ENCODE peak calls at places on chromosomes 3 and 15, in ten cellular contexts. One of them, this sample, is unnamed.

GRCh38 chr3:59608356-59608755 is 558.5 kb upstream of the CFAP20DC start:
- DNase-seq in CD8-positive, alpha-beta memory T cell: no peak
- DNase-seq in ovary: no peak
- DNase-seq in CD4-positive, alpha-beta memory T cell: no peak
- DNase-seq in GM04503: no peak
- DNase-seq in GM12865: no peak
- DNase-seq in COR-L47: peak; percentile 88
- DNase-seq in stimulated activated CD8-positive, alpha-beta memory T cell treated with anti-CD3 and anti-CD28 coated beads, Interleukin-2, amount 100 ng/mL, for 48 hours: no peak
- DNase-seq in fibroblast of mammary gland: no peak
- DNase-seq in mesothelial cell of epicardium: no peak
- DNase-seq in this sample: no peak

GRCh38 chr3:14424711-14425573 is 22.5 kb downstream of the SLC6A6 start:
- DNase-seq in CD8-positive, alpha-beta memory T cell: peak; percentile 76
- DNase-seq in ovary: no peak
- DNase-seq in CD4-positive, alpha-beta memory T cell: peak; percentile 44
- DNase-seq in GM04503: no peak
- DNase-seq in GM12865: peak; percentile 43
- DNase-seq in COR-L47: no peak
- DNase-seq in stimulated activated CD8-positive, alpha-beta memory T cell treated with anti-CD3 and anti-CD28 coated beads, Interleukin-2, amount 100 ng/mL, for 48 hours: no peak
- DNase-seq in fibroblast of mammary gland: no peak
- DNase-seq in mesothelial cell of epicardium: no peak
- DNase-seq in this sample: no peak

GRCh38 chr15:32909431-32909830 is 191.6 kb downstream of the GREM1 start:
- DNase-seq in CD8-positive, alpha-beta memory T cell: no peak
- DNase-seq in ovary: no peak
- DNase-seq in CD4-positive, alpha-beta memory T cell: no peak
- DNase-seq in GM04503: no peak
- DNase-seq in GM12865: peak; percentile 48
- DNase-seq in COR-L47: no peak
- DNase-seq in stimulated activated CD8-positive, alpha-beta memory T cell treated with anti-CD3 and anti-CD28 coated beads, Interleukin-2, amount 100 ng/mL, for 48 hours: no peak
- DNase-seq in fibroblast of mammary gland: peak; percentile 60
- DNase-seq in mesothelial cell of epicardium: no peak
- DNase-seq in this sample: no peak

GRCh38 chr3:126435456-126436315 is 40.0 kb downstream of the ZXDC start:
- DNase-seq in CD8-positive, alpha-beta memory T cell: no peak
- DNase-seq in ovary: no peak
- DNase-seq in CD4-positive, alpha-beta memory T cell: no peak
- DNase-seq in GM04503: no peak
- DNase-seq in GM12865: no peak
- DNase-seq in COR-L47: no peak
- DNase-seq in stimulated activated CD8-positive, alpha-beta memory T cell treated with anti-CD3 and anti-CD28 coated beads, Interleukin-2, amount 100 ng/mL, for 48 hours: no peak
- DNase-seq in fibroblast of mammary gland: no peak
- DNase-seq in mesothelial cell of epicardium: peak; percentile 7
- DNase-seq in this sample: peak; percentile 84

GRCh38 chr3:190424478-190425439 is 24.9 kb downstream of the TMEM207 start:
- DNase-seq in CD8-positive, alpha-beta memory T cell: peak; percentile 44
- DNase-seq in ovary: peak; percentile 64
- DNase-seq in CD4-positive, alpha-beta memory T cell: peak; percentile 31
- DNase-seq in GM04503: no peak
- DNase-seq in GM12865: peak; percentile 82
- DNase-seq in COR-L47: peak; percentile 63
- DNase-seq in stimulated activated CD8-positive, alpha-beta memory T cell treated with anti-CD3 and anti-CD28 coated beads, Interleukin-2, amount 100 ng/mL, for 48 hours: peak; percentile 9
- DNase-seq in fibroblast of mammary gland: peak; percentile 82
- DNase-seq in mesothelial cell of epicardium: no peak
- DNase-seq in this sample: no peak

GRCh38 chr3:98269846-98270245 is 5.8 kb downstream of the OR5H6 start:
- DNase-seq in CD8-positive, alpha-beta memory T cell: no peak
- DNase-seq in ovary: no peak
- DNase-seq in CD4-positive, alpha-beta memory T cell: no peak
- DNase-seq in GM04503: no peak
- DNase-seq in GM12865: no peak
- DNase-seq in COR-L47: no peak
- DNase-seq in stimulated activated CD8-positive, alpha-beta memory T cell treated with anti-CD3 and anti-CD28 coated beads, Interleukin-2, amount 100 ng/mL, for 48 hours: no peak
- DNase-seq in fibroblast of mammary gland: no peak
- DNase-seq in mesothelial cell of epicardium: no peak
- DNase-seq in this sample: no peak

GRCh38 chr15:44492672-44493071 is 44.3 kb upstream of the EIF3J start:
- DNase-seq in CD8-positive, alpha-beta memory T cell: no peak
- DNase-seq in ovary: no peak
- DNase-seq in CD4-positive, alpha-beta memory T cell: no peak
- DNase-seq in GM04503: no peak
- DNase-seq in GM12865: no peak
- DNase-seq in COR-L47: no peak
- DNase-seq in stimulated activated CD8-positive, alpha-beta memory T cell treated with anti-CD3 and anti-CD28 coated beads, Interleukin-2, amount 100 ng/mL, for 48 hours: no peak
- DNase-seq in fibroblast of mammary gland: no peak
- DNase-seq in mesothelial cell of epicardium: no peak
- DNase-seq in this sample: no peak

GRCh38 chr3:174937488-174937887 is 78.4 kb downstream of the NAALADL2 start:
- DNase-seq in CD8-positive, alpha-beta memory T cell: no peak
- DNase-seq in ovary: no peak
- DNase-seq in CD4-positive, alpha-beta memory T cell: no peak
- DNase-seq in GM04503: no peak
- DNase-seq in GM12865: no peak
- DNase-seq in COR-L47: no peak
- DNase-seq in stimulated activated CD8-positive, alpha-beta memory T cell treated with anti-CD3 and anti-CD28 coated beads, Interleukin-2, amount 100 ng/mL, for 48 hours: no peak
- DNase-seq in fibroblast of mammary gland: peak; percentile 70
- DNase-seq in mesothelial cell of epicardium: no peak
- DNase-seq in this sample: no peak

GRCh38 chr15:38814891-38815290 is 250.3 kb upstream of the RASGRP1 start:
- DNase-seq in CD8-positive, alpha-beta memory T cell: no peak
- DNase-seq in ovary: no peak
- DNase-seq in CD4-positive, alpha-beta memory T cell: no peak
- DNase-seq in GM04503: no peak
- DNase-seq in GM12865: no peak
- DNase-seq in COR-L47: no peak
- DNase-seq in stimulated activated CD8-positive, alpha-beta memory T cell treated with anti-CD3 and anti-CD28 coated beads, Interleukin-2, amount 100 ng/mL, for 48 hours: no peak
- DNase-seq in fibroblast of mammary gland: no peak
- DNase-seq in mesothelial cell of epicardium: no peak
- DNase-seq in this sample: no peak

GRCh38 chr3:64686446-64686908 is 1.3 kb downstream of the ADAMTS9 start:
- DNase-seq in CD8-positive, alpha-beta memory T cell: no peak
- DNase-seq in ovary: no peak
- DNase-seq in CD4-positive, alpha-beta memory T cell: no peak
- DNase-seq in GM04503: no peak
- DNase-seq in GM12865: no peak
- DNase-seq in COR-L47: no peak
- DNase-seq in stimulated activated CD8-positive, alpha-beta memory T cell treated with anti-CD3 and anti-CD28 coated beads, Interleukin-2, amount 100 ng/mL, for 48 hours: no peak
- DNase-seq in fibroblast of mammary gland: peak; percentile 64
- DNase-seq in mesothelial cell of epicardium: no peak
- DNase-seq in this sample: no peak

GRCh38 chr15:45773149-45773548 is 138.3 kb downstream of the SQOR start:
- DNase-seq in CD8-positive, alpha-beta memory T cell: no peak
- DNase-seq in ovary: no peak
- DNase-seq in CD4-positive, alpha-beta memory T cell: no peak
- DNase-seq in GM04503: no peak
- DNase-seq in GM12865: no peak
- DNase-seq in COR-L47: no peak
- DNase-seq in stimulated activated CD8-positive, alpha-beta memory T cell treated with anti-CD3 and anti-CD28 coated beads, Interleukin-2, amount 100 ng/mL, for 48 hours: no peak
- DNase-seq in fibroblast of mammary gland: no peak
- DNase-seq in mesothelial cell of epicardium: no peak
- DNase-seq in this sample: no peak

GRCh38 chr3:54670269-54671000 is 257.4 kb downstream of the LRTM1 start:
- DNase-seq in CD8-positive, alpha-beta memory T cell: no peak
- DNase-seq in ovary: no peak
- DNase-seq in CD4-positive, alpha-beta memory T cell: no peak
- DNase-seq in GM04503: no peak
- DNase-seq in GM12865: no peak
- DNase-seq in COR-L47: no peak
- DNase-seq in stimulated activated CD8-positive, alpha-beta memory T cell treated with anti-CD3 and anti-CD28 coated beads, Interleukin-2, amount 100 ng/mL, for 48 hours: no peak
- DNase-seq in fibroblast of mammary gland: no peak
- DNase-seq in mesothelial cell of epicardium: no peak
- DNase-seq in this sample: no peak

GRCh38 chr15:43346305-43346704 is 15.9 kb upstream of the LCMT2 start:
- DNase-seq in CD8-positive, alpha-beta memory T cell: no peak
- DNase-seq in ovary: no peak
- DNase-seq in CD4-positive, alpha-beta memory T cell: no peak
- DNase-seq in GM04503: no peak
- DNase-seq in GM12865: no peak
- DNase-seq in COR-L47: no peak
- DNase-seq in stimulated activated CD8-positive, alpha-beta memory T cell treated with anti-CD3 and anti-CD28 coated beads, Interleukin-2, amount 100 ng/mL, for 48 hours: no peak
- DNase-seq in fibroblast of mammary gland: no peak
- DNase-seq in mesothelial cell of epicardium: no peak
- DNase-seq in this sample: no peak

GRCh38 chr3:185424435-185424834 is 61.5 kb downstream of the MAP3K13 start:
- DNase-seq in CD8-positive, alpha-beta memory T cell: no peak
- DNase-seq in ovary: no peak
- DNase-seq in CD4-positive, alpha-beta memory T cell: no peak
- DNase-seq in GM04503: no peak
- DNase-seq in GM12865: no peak
- DNase-seq in COR-L47: no peak
- DNase-seq in stimulated activated CD8-positive, alpha-beta memory T cell treated with anti-CD3 and anti-CD28 coated beads, Interleukin-2, amount 100 ng/mL, for 48 hours: no peak
- DNase-seq in fibroblast of mammary gland: no peak
- DNase-seq in mesothelial cell of epicardium: no peak
- DNase-seq in this sample: no peak

GRCh38 chr3:27378331-27378730 is 9.1 kb upstream of the NEK10 start:
- DNase-seq in CD8-positive, alpha-beta memory T cell: no peak
- DNase-seq in ovary: no peak
- DNase-seq in CD4-positive, alpha-beta memory T cell: no peak
- DNase-seq in GM04503: no peak
- DNase-seq in GM12865: no peak
- DNase-seq in COR-L47: no peak
- DNase-seq in stimulated activated CD8-positive, alpha-beta memory T cell treated with anti-CD3 and anti-CD28 coated beads, Interleukin-2, amount 100 ng/mL, for 48 hours: no peak
- DNase-seq in fibroblast of mammary gland: no peak
- DNase-seq in mesothelial cell of epicardium: no peak
- DNase-seq in this sample: no peak

GRCh38 chr3:114294940-114295480 is 1.2 kb downstream of the TIGIT start:
- DNase-seq in CD8-positive, alpha-beta memory T cell: peak; percentile 72
- DNase-seq in ovary: no peak
- DNase-seq in CD4-positive, alpha-beta memory T cell: peak; percentile 15
- DNase-seq in GM04503: no peak
- DNase-seq in GM12865: no peak
- DNase-seq in COR-L47: no peak
- DNase-seq in stimulated activated CD8-positive, alpha-beta memory T cell treated with anti-CD3 and anti-CD28 coated beads, Interleukin-2, amount 100 ng/mL, for 48 hours: no peak
- DNase-seq in fibroblast of mammary gland: no peak
- DNase-seq in mesothelial cell of epicardium: no peak
- DNase-seq in this sample: no peak

GRCh38 chr3:190182418-190183043 is 61.8 kb upstream of the P3H2 start:
- DNase-seq in CD8-positive, alpha-beta memory T cell: no peak
- DNase-seq in ovary: no peak
- DNase-seq in CD4-positive, alpha-beta memory T cell: no peak
- DNase-seq in GM04503: no peak
- DNase-seq in GM12865: no peak
- DNase-seq in COR-L47: no peak
- DNase-seq in stimulated activated CD8-positive, alpha-beta memory T cell treated with anti-CD3 and anti-CD28 coated beads, Interleukin-2, amount 100 ng/mL, for 48 hours: no peak
- DNase-seq in fibroblast of mammary gland: peak; percentile 74
- DNase-seq in mesothelial cell of epicardium: no peak
- DNase-seq in this sample: no peak

GRCh38 chr3:129399895-129400357 is 28.5 kb downstream of the EFCAB12 start:
- DNase-seq in CD8-positive, alpha-beta memory T cell: no peak
- DNase-seq in ovary: no peak
- DNase-seq in CD4-positive, alpha-beta memory T cell: no peak
- DNase-seq in GM04503: no peak
- DNase-seq in GM12865: peak; percentile 58
- DNase-seq in COR-L47: no peak
- DNase-seq in stimulated activated CD8-positive, alpha-beta memory T cell treated with anti-CD3 and anti-CD28 coated beads, Interleukin-2, amount 100 ng/mL, for 48 hours: no peak
- DNase-seq in fibroblast of mammary gland: peak; percentile 41
- DNase-seq in mesothelial cell of epicardium: no peak
- DNase-seq in this sample: no peak

GRCh38 chr15:40948706-40949473 is 4.4 kb upstream of the CHAC1 start:
- DNase-seq in CD8-positive, alpha-beta memory T cell: no peak
- DNase-seq in ovary: no peak
- DNase-seq in CD4-positive, alpha-beta memory T cell: no peak
- DNase-seq in GM04503: no peak
- DNase-seq in GM12865: no peak
- DNase-seq in COR-L47: no peak
- DNase-seq in stimulated activated CD8-positive, alpha-beta memory T cell treated with anti-CD3 and anti-CD28 coated beads, Interleukin-2, amount 100 ng/mL, for 48 hours: no peak
- DNase-seq in fibroblast of mammary gland: no peak
- DNase-seq in mesothelial cell of epicardium: no peak
- DNase-seq in this sample: no peak

GRCh38 chr15:77584201-77584600 is 48.5 kb downstream of the LINGO1 start:
- DNase-seq in CD8-positive, alpha-beta memory T cell: no peak
- DNase-seq in ovary: no peak
- DNase-seq in CD4-positive, alpha-beta memory T cell: no peak
- DNase-seq in GM04503: no peak
- DNase-seq in GM12865: no peak
- DNase-seq in COR-L47: no peak
- DNase-seq in stimulated activated CD8-positive, alpha-beta memory T cell treated with anti-CD3 and anti-CD28 coated beads, Interleukin-2, amount 100 ng/mL, for 48 hours: no peak
- DNase-seq in fibroblast of mammary gland: no peak
- DNase-seq in mesothelial cell of epicardium: no peak
- DNase-seq in this sample: no peak

GRCh38 chr3:18987862-18988447 is 160.4 kb upstream of the KCNH8 start:
- DNase-seq in CD8-positive, alpha-beta memory T cell: no peak
- DNase-seq in ovary: no peak
- DNase-seq in CD4-positive, alpha-beta memory T cell: no peak
- DNase-seq in GM04503: no peak
- DNase-seq in GM12865: no peak
- DNase-seq in COR-L47: peak; percentile 7
- DNase-seq in stimulated activated CD8-positive, alpha-beta memory T cell treated with anti-CD3 and anti-CD28 coated beads, Interleukin-2, amount 100 ng/mL, for 48 hours: no peak
- DNase-seq in fibroblast of mammary gland: no peak
- DNase-seq in mesothelial cell of epicardium: no peak
- DNase-seq in this sample: no peak

GRCh38 chr3:152969557-152970300 is 134.8 kb downstream of the P2RY1 start:
- DNase-seq in CD8-positive, alpha-beta memory T cell: no peak
- DNase-seq in ovary: no peak
- DNase-seq in CD4-positive, alpha-beta memory T cell: no peak
- DNase-seq in GM04503: peak; percentile 72
- DNase-seq in GM12865: no peak
- DNase-seq in COR-L47: no peak
- DNase-seq in stimulated activated CD8-positive, alpha-beta memory T cell treated with anti-CD3 and anti-CD28 coated beads, Interleukin-2, amount 100 ng/mL, for 48 hours: no peak
- DNase-seq in fibroblast of mammary gland: peak; percentile 60
- DNase-seq in mesothelial cell of epicardium: no peak
- DNase-seq in this sample: no peak

GRCh38 chr3:173624086-173624485 is 226.5 kb downstream of the NLGN1 start:
- DNase-seq in CD8-positive, alpha-beta memory T cell: no peak
- DNase-seq in ovary: no peak
- DNase-seq in CD4-positive, alpha-beta memory T cell: no peak
- DNase-seq in GM04503: no peak
- DNase-seq in GM12865: no peak
- DNase-seq in COR-L47: no peak
- DNase-seq in stimulated activated CD8-positive, alpha-beta memory T cell treated with anti-CD3 and anti-CD28 coated beads, Interleukin-2, amount 100 ng/mL, for 48 hours: no peak
- DNase-seq in fibroblast of mammary gland: no peak
- DNase-seq in mesothelial cell of epicardium: no peak
- DNase-seq in this sample: no peak

GRCh38 chr3:101252307-101252706 is 68.1 kb downstream of the IMPG2 start:
- DNase-seq in CD8-positive, alpha-beta memory T cell: no peak
- DNase-seq in ovary: no peak
- DNase-seq in CD4-positive, alpha-beta memory T cell: no peak
- DNase-seq in GM04503: no peak
- DNase-seq in GM12865: no peak
- DNase-seq in COR-L47: no peak
- DNase-seq in stimulated activated CD8-positive, alpha-beta memory T cell treated with anti-CD3 and anti-CD28 coated beads, Interleukin-2, amount 100 ng/mL, for 48 hours: no peak
- DNase-seq in fibroblast of mammary gland: no peak
- DNase-seq in mesothelial cell of epicardium: no peak
- DNase-seq in this sample: no peak

GRCh38 chr3:42442640-42443039 is 32.2 kb upstream of the LYZL4 start:
- DNase-seq in CD8-positive, alpha-beta memory T cell: no peak
- DNase-seq in ovary: no peak
- DNase-seq in CD4-positive, alpha-beta memory T cell: no peak
- DNase-seq in GM04503: no peak
- DNase-seq in GM12865: peak; percentile 9
- DNase-seq in COR-L47: no peak
- DNase-seq in stimulated activated CD8-positive, alpha-beta memory T cell treated with anti-CD3 and anti-CD28 coated beads, Interleukin-2, amount 100 ng/mL, for 48 hours: no peak
- DNase-seq in fibroblast of mammary gland: no peak
- DNase-seq in mesothelial cell of epicardium: no peak
- DNase-seq in this sample: no peak

GRCh38 chr3:28151608-28152228 is 89.7 kb upstream of the CMC1 start:
- DNase-seq in CD8-positive, alpha-beta memory T cell: no peak
- DNase-seq in ovary: no peak
- DNase-seq in CD4-positive, alpha-beta memory T cell: peak; percentile 2
- DNase-seq in GM04503: no peak
- DNase-seq in GM12865: peak; percentile 76
- DNase-seq in COR-L47: no peak
- DNase-seq in stimulated activated CD8-positive, alpha-beta memory T cell treated with anti-CD3 and anti-CD28 coated beads, Interleukin-2, amount 100 ng/mL, for 48 hours: no peak
- DNase-seq in fibroblast of mammary gland: no peak
- DNase-seq in mesothelial cell of epicardium: no peak
- DNase-seq in this sample: no peak

This sample was measured in mesenteric fat pad.